ENCODE peak calls at places on chromosomes 6 and 20, in four cellular contexts. J is activated B cell treated with CpG ODN at 0.5 μM for 24 hours, B is fibroblast of mammary gland, W is prostate gland. Q is an unnamed sample.

GRCh38 chr6:29005183-29005885 is at the start of gene ZNF311:
- DNase-seq in W (peak; percentile 46), B (peak; percentile 74), J (no peak), Q (peak; percentile 47)

GRCh38 chr6:22873531-22874136 is 304.3 kb downstream of the HDGFL1 start:
- DNase-seq in B (peak; percentile 62), J (no peak), W (peak; percentile 45), Q (no peak)

GRCh38 chr20:6693178-6693807 is 74.2 kb upstream of the BMP2 start:
- DNase-seq in J (no peak), W (no peak), B (no peak), Q (peak; percentile 46)

GRCh38 chr20:53539516-53539915 is 54.1 kb downstream of the ZNF217 start:
- DNase-seq in W (no peak), B (no peak), J (no peak), Q (no peak)

GRCh38 chr6:3268680-3269079 is 9.9 kb downstream of the PSMG4 start:
- DNase-seq in B (no peak), W (no peak), J (no peak), Q (no peak)

GRCh38 chr6:44132476-44132875 is 5.1 kb downstream of the TMEM63B start:
- DNase-seq in J (no peak), W (no peak), B (no peak), Q (peak; percentile 47)

GRCh38 chr20:1462834-1463233 is 3.8 kb downstream of the NSFL1C start:
- DNase-seq in J (no peak), B (no peak), W (no peak), Q (no peak)

GRCh38 chr6:20182926-20183521 is 29.2 kb downstream of the MBOAT1 start:
- DNase-seq in J (no peak), B (no peak), W (peak; percentile 94), Q (peak; percentile 93)

GRCh38 chr6:18053555-18054445 is 66.4 kb upstream of the KIF13A start:
- DNase-seq in B (peak; percentile 5), J (no peak), W (no peak), Q (no peak)

GRCh38 chr6:37724530-37725220 is 27.0 kb upstream of the MDGA1 start:
- DNase-seq in B (no peak), W (no peak), J (no peak), Q (no peak)

GRCh38 chr6:75633045-75633444 is 31.4 kb downstream of the SENP6 start:
- DNase-seq in B (no peak), W (no peak), J (no peak), Q (no peak)

GRCh38 chr6:89597988-89598387 is 40.6 kb downstream of the LYRM2 start:
- DNase-seq in W (no peak), B (peak; percentile 49), J (no peak), Q (no peak)

GRCh38 chr20:219290-220115 is 7.6 kb upstream of the DEFB129 start:
- DNase-seq in J (no peak), B (peak; percentile 20), W (no peak), Q (no peak)

GRCh38 chr6:36954262-36954931 is at the start of gene PI16:
- DNase-seq in B (no peak), W (no peak), J (no peak), Q (no peak)

GRCh38 chr6:143695106-143696059 is 17.6 kb downstream of the PHACTR2 start:
- DNase-seq in B (no peak), J (no peak), W (no peak), Q (no peak)

GRCh38 chr20:57391439-57392129 is 388 bp downstream of the RBM38 start:
- DNase-seq in B (no peak), J (peak; percentile 45), W (no peak), Q (peak; percentile 31)

GRCh38 chr6:127180421-127180820 is 62.0 kb downstream of the RSPO3 start:
- DNase-seq in J (no peak), W (no peak), B (peak; percentile 67), Q (no peak)

GRCh38 chr6:159655409-159655988 is 37.5 kb downstream of the SOD2 start:
- DNase-seq in J (no peak), W (no peak), B (no peak), Q (no peak)

GRCh38 chr6:42407379-42407778 is 44.3 kb downstream of the TRERF1 start:
- DNase-seq in B (peak; percentile 94), J (no peak), W (no peak), Q (no peak)

GRCh38 chr6:10441004-10441654 is 26.3 kb upstream of the TFAP2A start:
- DNase-seq in B (peak; percentile 62), W (no peak), J (no peak), Q (no peak)

GRCh38 chr6:105373481-105373880 is 29.4 kb downstream of the PREP start:
- DNase-seq in W (no peak), J (no peak), B (no peak), Q (no peak)

GRCh38 chr6:151477726-151478125 is 16.1 kb upstream of the CCDC170 start:
- DNase-seq in J (no peak), W (no peak), B (no peak), Q (no peak)

GRCh38 chr6:83867527-83868161 is 8.2 kb downstream of the CYB5R4 start:
- DNase-seq in W (no peak), B (peak; percentile 95), J (no peak), Q (peak; percentile 36)

GRCh38 chr6:5036309-5036708 is 32.5 kb upstream of the RPP40 start:
- DNase-seq in B (peak; percentile 32), J (no peak), W (no peak), Q (no peak)

GRCh38 chr6:165301372-165302246 is 7.8 kb downstream of the C6orf118 start:
- DNase-seq in J (no peak), W (no peak), B (no peak), Q (no peak)

GRCh38 chr6:119672725-119673124 is 323.2 kb upstream of the MAN1A1 start:
- DNase-seq in B (no peak), W (no peak), J (no peak), Q (no peak)

GRCh38 chr6:129340983-129341382 is 369.0 kb downstream of the ARHGAP18 start:
- DNase-seq in B (peak; percentile 48), W (no peak), J (no peak), Q (no peak)

GRCh38 chr6:24836116-24836515 is 37.4 kb upstream of the ARMH2 start:
- DNase-seq in J (no peak), W (peak; percentile 31), B (peak; percentile 25), Q (no peak)

GRCh38 chr6:24831771-24832718 is 33.3 kb upstream of the ARMH2 start:
- DNase-seq in B (peak; percentile 74), W (no peak), J (no peak), Q (no peak)

GRCh38 chr6:24829657-24830056 is 30.9 kb upstream of the ARMH2 start:
- DNase-seq in W (no peak), B (no peak), J (no peak), Q (no peak)

GRCh38 chr6:24833711-24834386 is 35.1 kb upstream of the ARMH2 start:
- DNase-seq in W (no peak), B (no peak), J (no peak), Q (no peak)

GRCh38 chr6:24832794-24833193 is 34.1 kb upstream of the ARMH2 start:
- DNase-seq in B (no peak), J (no peak), W (no peak), Q (no peak)
- TF ChIP-seq CTCF in B (no peak), J (no peak), W (no peak), Q (no peak)

GRCh38 chr6:96156425-96156824 is 140.7 kb downstream of the FUT9 start:
- DNase-seq in B (no peak), W (no peak), J (no peak), Q (no peak)

GRCh38 chr6:96150431-96150830 is 134.7 kb downstream of the FUT9 start:
- DNase-seq in W (no peak), J (no peak), B (no peak), Q (no peak)

GRCh38 chr6:96153775-96154174 is 138.0 kb downstream of the FUT9 start:
- DNase-seq in B (no peak), J (no peak), W (no peak), Q (no peak)

GRCh38 chr6:96151707-96152106 is 135.9 kb downstream of the FUT9 start:
- DNase-seq in W (no peak), B (no peak), J (no peak), Q (no peak)

DNA sequence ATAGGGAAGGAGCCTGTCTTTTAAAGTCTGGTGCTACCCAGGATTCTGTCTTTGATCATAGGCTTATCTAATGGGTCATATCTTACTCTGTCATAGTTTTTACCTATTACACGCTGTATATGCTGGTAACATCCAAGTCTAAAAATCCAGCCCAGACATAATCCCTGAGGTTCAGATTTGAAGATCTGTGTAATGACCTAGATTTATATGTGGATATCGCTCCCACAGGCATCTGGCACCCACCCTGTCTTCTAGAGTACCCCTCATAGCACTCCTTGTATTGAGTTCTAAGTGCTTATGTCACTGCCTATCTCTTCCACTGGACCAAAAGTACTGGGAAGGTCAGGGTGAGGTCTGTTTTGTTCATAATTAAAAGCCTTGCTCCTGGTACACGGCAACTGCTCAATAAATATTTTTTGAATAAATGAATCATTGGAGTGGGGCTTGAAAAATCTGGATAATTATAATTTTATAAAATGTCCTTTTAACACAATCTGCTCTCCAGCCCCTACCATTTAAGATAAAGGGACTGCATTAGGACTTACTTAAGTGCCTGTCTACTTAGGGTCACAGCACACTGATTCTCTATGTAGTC is 136.4 kb downstream of the FUT9 start:
- DNase-seq in B (no peak), J (no peak), W (no peak), Q (no peak)
- TF ChIP-seq CTCF in B (no peak), J (no peak), W (no peak), Q (no peak)

GRCh38 chr20:59770270-59770669 is 163.2 kb downstream of the SYCP2 start:
- DNase-seq in W (no peak), J (no peak), B (no peak), Q (no peak)
- TF ChIP-seq CTCF in W (no peak), J (no peak), B (no peak), Q (no peak)

GRCh38 chr6:13604135-13604534 is 11.0 kb upstream of the NOL7 start:
- DNase-seq in W (no peak), B (no peak), J (no peak), Q (no peak)

GRCh38 chr6:13604546-13605416 is 10.4 kb upstream of the NOL7 start:
- DNase-seq in W (no peak), B (no peak), J (no peak), Q (no peak)

GRCh38 chr6:13600036-13600435 is 15.1 kb upstream of the NOL7 start:
- DNase-seq in W (no peak), J (no peak), B (no peak), Q (no peak)

DNA sequence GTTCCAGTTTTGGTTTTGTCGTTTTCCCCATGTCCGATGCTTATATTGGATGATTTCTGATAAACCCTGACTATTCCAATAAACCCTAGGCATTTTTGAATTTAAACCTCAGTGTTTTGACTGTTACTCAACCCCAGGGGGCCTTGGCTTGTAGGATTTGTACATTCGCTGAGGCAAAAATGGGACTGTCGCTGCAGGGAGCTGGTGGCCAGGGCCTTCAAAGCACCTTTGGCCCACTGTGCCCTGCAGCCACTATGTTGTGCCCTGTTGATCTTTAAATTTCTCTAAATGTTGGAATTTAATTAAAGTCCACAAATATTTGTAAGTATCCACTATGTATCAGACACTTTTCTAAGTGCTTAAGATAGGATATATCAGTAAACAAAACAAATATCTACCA is 9.5 kb upstream of the NOL7 start:
- DNase-seq in B (no peak), W (no peak), J (no peak), Q (no peak)
- TF ChIP-seq CTCF in B (no peak), W (no peak), J (no peak), Q (no peak)

DNA sequence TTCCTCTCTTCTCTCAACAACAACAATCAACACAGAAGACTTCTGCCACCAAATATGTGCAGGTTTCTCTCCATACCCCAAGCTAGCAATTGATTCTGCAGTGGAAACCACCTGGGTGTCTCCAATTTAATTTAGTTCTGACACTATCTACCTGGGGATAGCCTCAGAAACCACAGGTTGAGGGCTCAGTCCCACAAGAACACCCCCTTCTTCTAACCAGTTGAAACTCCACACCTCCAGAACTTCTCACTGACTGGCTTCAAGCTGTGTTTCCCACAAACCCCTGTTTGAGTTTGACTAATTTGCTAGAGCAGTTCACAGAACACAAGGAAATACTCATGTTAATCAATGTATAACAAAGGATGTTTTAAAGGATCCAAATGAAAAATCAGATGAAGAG is 52.5 kb upstream of the SPTLC3 start:
- DNase-seq in W (no peak), B (no peak), J (no peak), Q (no peak)
- TF ChIP-seq CTCF in W (no peak), B (no peak), J (no peak), Q (no peak)

Q was measured in stomach.